ENCODE peak calls at places on chromosomes 4 and X, in eight cellular contexts. Q is substantia nigra; O is H9; D is amniotic stem cell; H is Calu3; F is kidney tubule cell; L is Daoy; M is stimulated activated CD8-positive, alpha-beta memory T cell treated with anti-CD3 and anti-CD28 coated beads, Interleukin-15, amount 100 ng/mL, for 24 hours. A is an unnamed sample.

GRCh38 chr4:140863187-140863586 is 107.0 kb upstream of the TBC1D9 start:
- DNase-seq in Q (no peak), O (no peak), D (no peak), H (no peak), F (no peak), L (no peak), M (no peak), A (no peak)

GRCh38 chr4:55125087-55125721 is at the start of gene KDR:
- DNase-seq in Q (no peak), O (peak), D (no peak), H (peak), F (no peak), L (peak), M (no peak), A (no peak)

GRCh38 chrX:121036951-121037350 is 10.5 kb upstream of the GLUD2 start:
- DNase-seq in Q (no peak), O (no peak), D (no peak), H (no peak), F (no peak), L (no peak), M (no peak), A (no peak)

GRCh38 chr4:10083331-10083769 is 33.2 kb downstream of the WDR1 start:
- DNase-seq in Q (no peak), O (no peak), D (no peak), H (no peak), F (no peak), L (no peak), M (no peak), A (no peak)

GRCh38 chrX:101550825-101551767 is 749 bp downstream of the ARMCX1 start:
- DNase-seq in Q (peak), O (peak), D (no peak), H (no peak), F (peak), L (peak), M (no peak), A (peak)

GRCh38 chr4:169975837-169976796 is 50.1 kb downstream of the MFAP3L start:
- DNase-seq in Q (no peak), O (no peak), D (no peak), H (no peak), F (peak), L (no peak), M (no peak), A (no peak)

GRCh38 chrX:20046864-20047263 is 56.0 kb upstream of the BCLAF3 start:
- DNase-seq in Q (no peak), O (no peak), D (no peak), H (no peak), F (no peak), L (no peak), M (no peak), A (no peak)

GRCh38 chr4:8218371-8219050 is 19.4 kb downstream of the SH3TC1 start:
- DNase-seq in Q (no peak), O (no peak), D (no peak), H (no peak), F (no peak), L (no peak), M (no peak), A (no peak)

GRCh38 chrX:153387987-153388721 is 13.0 kb downstream of the PNMA6E start:
- DNase-seq in Q (no peak), O (peak), D (no peak), H (no peak), F (no peak), L (no peak), M (no peak), A (no peak)

A was measured in Caki2.